ENCODE peak calls at places on chromosomes 12 and 14, in four cellular contexts. One of them, this sample, is unnamed.

GRCh38 chr12:107330901-107331431 is 237.6 kb upstream of the CRY1 start:
- DNase-seq in SK-N-SH: no peak
- DNase-seq in HCT116: no peak
- DNase-seq in K562: no peak
- DNase-seq in this sample: no peak

GRCh38 chr12:92068441-92068840 is 77.2 kb downstream of the BTG1 start:
- DNase-seq in SK-N-SH: peak
- DNase-seq in HCT116: no peak
- DNase-seq in K562: no peak
- DNase-seq in this sample: peak

GRCh38 chr12:56724660-56724988 is 475 bp downstream of the NACA start:
- DNase-seq in SK-N-SH: no peak
- DNase-seq in HCT116: no peak
- DNase-seq in K562: no peak
- DNase-seq in this sample: no peak

GRCh38 chr14:96627811-96628775 is 125.9 kb downstream of the PAPOLA start:
- DNase-seq in SK-N-SH: peak
- DNase-seq in HCT116: no peak
- DNase-seq in K562: no peak
- DNase-seq in this sample: no peak

GRCh38 chr14:24252289-24253124 is 10.1 kb upstream of the TINF2 start:
- DNase-seq in SK-N-SH: no peak
- DNase-seq in HCT116: no peak
- DNase-seq in K562: no peak
- DNase-seq in this sample: peak

GRCh38 chr12:87233636-87234035 is 795.6 kb downstream of the C12orf50 start:
- DNase-seq in SK-N-SH: no peak
- DNase-seq in HCT116: no peak
- DNase-seq in K562: no peak
- DNase-seq in this sample: no peak

GRCh38 chr14:98408713-98409112 is 863.3 kb downstream of the BCL11B start:
- DNase-seq in SK-N-SH: no peak
- DNase-seq in HCT116: no peak
- DNase-seq in K562: no peak
- DNase-seq in this sample: no peak

GRCh38 chr12:116773276-116773731 is 35.2 kb downstream of the RNFT2 start:
- DNase-seq in SK-N-SH: no peak
- DNase-seq in HCT116: peak
- DNase-seq in K562: peak
- DNase-seq in this sample: peak

GRCh38 chr14:23240661-23241060 is 2.9 kb downstream of the RNF212B start:
- DNase-seq in SK-N-SH: no peak
- DNase-seq in HCT116: no peak
- DNase-seq in K562: no peak
- DNase-seq in this sample: no peak

GRCh38 chr12:105803292-105803691 is 335.5 kb downstream of the NUAK1 start:
- DNase-seq in SK-N-SH: no peak
- DNase-seq in HCT116: no peak
- DNase-seq in K562: no peak
- DNase-seq in this sample: peak

GRCh38 chr14:97705976-97706375 is 908.8 kb downstream of the VRK1 start:
- DNase-seq in SK-N-SH: no peak
- DNase-seq in HCT116: no peak
- DNase-seq in K562: no peak
- DNase-seq in this sample: no peak

GRCh38 chr14:20720741-20721140 is 24.9 kb upstream of the EDDM3A start:
- DNase-seq in SK-N-SH: no peak
- DNase-seq in HCT116: no peak
- DNase-seq in K562: no peak
- DNase-seq in this sample: no peak

GRCh38 chr12:107064687-107065086 is 28.7 kb downstream of the CRY1 start:
- DNase-seq in SK-N-SH: no peak
- DNase-seq in HCT116: no peak
- DNase-seq in K562: no peak
- DNase-seq in this sample: no peak

GRCh38 chr14:76268013-76268376 is 107.9 kb upstream of the ESRRB start:
- DNase-seq in SK-N-SH: no peak
- DNase-seq in HCT116: no peak
- DNase-seq in K562: no peak
- DNase-seq in this sample: no peak

DNA sequence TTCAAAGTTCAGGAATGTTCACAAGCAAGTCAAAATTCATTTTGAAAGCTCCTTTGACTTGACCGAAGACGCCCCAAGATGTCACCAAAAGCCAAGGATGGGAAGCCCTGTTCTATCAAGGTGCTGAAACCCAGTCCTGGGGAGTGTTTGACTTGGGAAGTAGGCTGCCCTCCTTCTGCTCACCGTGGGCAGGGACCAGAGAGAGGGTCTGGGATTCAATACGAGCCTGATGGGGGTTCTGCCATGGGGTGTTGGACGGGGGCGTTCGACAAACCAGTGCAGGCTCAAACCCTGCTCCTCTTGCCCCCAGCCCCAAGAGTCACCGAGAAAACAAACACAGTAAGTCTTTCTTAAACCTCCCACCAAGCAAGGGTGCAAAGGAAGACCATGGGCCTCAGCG is 150.1 kb upstream of the DIO3 start:
- DNase-seq in SK-N-SH: no peak
- DNase-seq in HCT116: no peak
- DNase-seq in K562: no peak
- DNase-seq in this sample: no peak
- TF ChIP-seq ELF1 in SK-N-SH: no peak
- TF ChIP-seq ELF1 in HCT116: no peak
- TF ChIP-seq ELF1 in K562: no peak
- TF ChIP-seq ELF1 in this sample: no peak

GRCh38 chr12:98355322-98355721 is 160.1 kb upstream of the TMPO start:
- DNase-seq in SK-N-SH: no peak
- DNase-seq in HCT116: no peak
- DNase-seq in K562: no peak
- DNase-seq in this sample: no peak
- TF ChIP-seq ELF1 in SK-N-SH: no peak
- TF ChIP-seq ELF1 in HCT116: no peak
- TF ChIP-seq ELF1 in K562: no peak
- TF ChIP-seq ELF1 in this sample: no peak

DNA sequence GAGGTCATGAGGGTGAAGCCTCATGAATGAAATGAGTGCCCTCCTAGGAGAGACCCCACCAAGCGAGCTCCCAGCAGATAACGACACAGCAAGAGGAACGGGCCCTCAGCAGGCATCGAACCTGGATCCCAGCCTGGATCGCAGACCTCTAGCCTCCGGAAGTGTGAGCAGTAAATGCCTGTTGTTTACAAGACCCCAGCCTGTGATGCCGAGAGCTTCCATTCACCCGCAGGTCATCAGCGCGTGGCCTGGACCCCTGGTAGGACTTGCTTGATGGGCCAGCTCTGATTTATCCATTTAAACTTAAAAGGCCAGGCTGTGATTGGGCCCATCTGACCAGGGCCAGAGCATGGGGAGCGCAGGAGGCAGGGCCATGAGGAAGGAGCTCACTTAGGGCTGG is 7.0 kb downstream of the TMEM179 start:
- DNase-seq in SK-N-SH: no peak
- DNase-seq in HCT116: no peak
- DNase-seq in K562: no peak
- DNase-seq in this sample: no peak
- TF ChIP-seq ELF1 in SK-N-SH: no peak
- TF ChIP-seq ELF1 in HCT116: no peak
- TF ChIP-seq ELF1 in K562: no peak
- TF ChIP-seq ELF1 in this sample: no peak

DNA sequence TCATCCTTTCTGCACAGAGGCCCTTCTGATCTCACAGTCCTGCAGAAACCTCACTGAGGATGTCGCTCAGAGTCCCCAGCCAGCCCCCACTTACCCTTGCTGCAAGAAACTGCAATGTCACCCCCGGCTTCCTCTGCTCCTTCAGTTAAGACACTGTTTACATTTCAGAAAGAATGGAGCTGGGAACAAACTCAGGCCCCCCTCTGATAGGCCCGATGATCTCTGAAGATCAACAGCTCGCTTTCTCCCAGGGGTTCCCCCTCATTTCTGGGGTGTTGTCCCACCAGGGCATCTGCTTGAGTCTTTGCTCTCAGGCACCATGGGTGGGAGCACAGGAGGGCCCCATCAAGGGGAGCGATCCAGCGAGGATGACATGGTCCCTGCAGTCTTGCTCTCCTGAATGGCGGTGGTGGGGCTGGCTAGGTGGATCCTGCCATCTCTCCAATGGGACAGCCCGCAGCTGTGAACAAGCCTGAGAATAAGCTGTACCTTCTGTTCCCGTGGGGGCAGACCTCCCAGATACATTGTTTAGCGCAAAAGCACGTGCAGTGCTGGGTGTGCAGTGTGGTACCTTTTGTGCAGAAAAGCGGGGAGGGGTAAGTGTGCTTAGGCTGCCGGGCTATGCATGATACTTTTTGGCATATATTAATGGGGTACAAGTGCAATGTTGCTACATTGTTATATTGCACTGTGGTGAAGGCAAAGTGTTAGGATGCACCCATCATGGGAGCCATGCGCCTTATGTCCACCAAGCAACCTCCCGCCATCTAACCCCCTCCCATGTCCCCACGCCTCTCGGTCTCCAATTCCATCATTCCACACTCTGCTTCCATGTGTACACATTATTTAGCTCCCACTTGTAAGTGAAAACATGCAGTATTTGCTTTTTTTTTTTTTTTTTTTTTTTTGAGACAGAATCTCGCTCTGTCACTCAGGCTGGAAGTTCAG is 6.7 kb upstream of the NCOR2 start:
- DNase-seq in SK-N-SH: no peak
- DNase-seq in HCT116: no peak
- DNase-seq in K562: peak
- DNase-seq in this sample: no peak
- TF ChIP-seq ELF1 in SK-N-SH: no peak
- TF ChIP-seq ELF1 in HCT116: no peak
- TF ChIP-seq ELF1 in K562: no peak
- TF ChIP-seq ELF1 in this sample: no peak

DNA sequence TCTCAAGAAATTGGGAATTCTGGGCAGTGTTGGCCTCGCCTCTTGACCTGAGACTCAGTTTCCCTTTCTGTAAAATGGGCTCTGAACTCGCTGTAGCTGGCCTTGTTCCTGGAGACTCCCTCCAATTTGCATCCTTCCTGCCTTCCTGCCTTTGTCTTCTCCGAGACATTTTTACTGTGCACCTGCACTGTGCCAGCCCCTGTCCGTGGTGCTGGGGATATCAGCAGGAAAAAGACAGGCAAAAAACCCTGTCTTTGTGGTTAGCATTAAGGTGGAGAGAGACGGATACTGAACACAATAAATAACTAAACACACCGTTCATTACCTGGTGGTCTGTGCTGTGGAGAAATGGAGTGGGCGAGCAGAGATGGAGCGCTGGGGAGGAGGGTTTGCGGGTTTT is 129.8 kb downstream of the AACS start:
- DNase-seq in SK-N-SH: no peak
- DNase-seq in HCT116: no peak
- DNase-seq in K562: no peak
- DNase-seq in this sample: no peak
- TF ChIP-seq ELF1 in SK-N-SH: no peak
- TF ChIP-seq ELF1 in HCT116: no peak
- TF ChIP-seq ELF1 in K562: no peak
- TF ChIP-seq ELF1 in this sample: no peak